ENCODE peak calls at places on chromosomes 4 and X, in six cellular contexts. T is nucleus accumbens, A is activated gamma-delta T cell treated with Interleukin-2 at 50 U/mL for 16 hours, F is SHP77, R is memory B cell, N is cardiac muscle cell. M is an unnamed sample.

GRCh38 chr4:22764183-22764582 is 71.4 kb downstream of the GBA3 start:
- DNase-seq in T (no peak), R (no peak), N (no peak), A (no peak), F (no peak), M (no peak)

GRCh38 chrX:100743009-100743615 is 11.2 kb upstream of the SYTL4 start:
- DNase-seq in A (no peak), R (no peak), F (no peak), N (no peak), T (no peak), M (no peak)

GRCh38 chr4:83074086-83074704 is 39.2 kb downstream of the COPS4 start:
- DNase-seq in N (peak; percentile 50), R (peak; percentile 39), F (peak; percentile 45), T (no peak), A (peak; percentile 58), M (no peak)

GRCh38 chr4:18167831-18168230 is 146.3 kb upstream of the LCORL start:
- DNase-seq in F (no peak), N (no peak), R (no peak), A (no peak), T (no peak), M (no peak)

GRCh38 chrX:10492250-10492649 is 128.1 kb downstream of the MID1 start:
- DNase-seq in R (no peak), T (no peak), A (no peak), N (peak; percentile 43), F (no peak), M (no peak)

GRCh38 chr4:6916587-6917444 is 7.2 kb downstream of the TBC1D14 start:
- DNase-seq in R (no peak), T (no peak), A (peak; percentile 52), N (no peak), F (no peak), M (peak; percentile 50)

GRCh38 chr4:101239685-101240084 is 107.6 kb downstream of the PPP3CA start:
- DNase-seq in A (no peak), R (no peak), F (no peak), T (no peak), N (no peak), M (no peak)

GRCh38 chr4:114558446-114559020 is 40.1 kb upstream of the UGT8 start:
- DNase-seq in F (no peak), R (no peak), A (no peak), N (no peak), T (no peak), M (no peak)

GRCh38 chr4:81666491-81666890 is 194.8 kb upstream of the RASGEF1B start:
- DNase-seq in F (no peak), R (no peak), A (no peak), T (no peak), N (no peak), M (no peak)

GRCh38 chrX:33128048-33128805 is 83.1 kb downstream of the DMD start:
- DNase-seq in T (no peak), F (no peak), N (peak; percentile 19), A (no peak), R (no peak), M (peak; percentile 0)

GRCh38 chrX:136781180-136781797 is 557 bp upstream of the ARHGEF6 start:
- DNase-seq in R (no peak), T (no peak), F (no peak), N (no peak), A (no peak), M (no peak)

GRCh38 chrX:31071262-31071661 is 579 bp downstream of the FTHL17 start:
- DNase-seq in R (no peak), A (no peak), T (no peak), N (no peak), F (no peak), M (no peak)

GRCh38 chrX:98448524-98448923 is 1564.8 kb downstream of the RPA4 start:
- DNase-seq in N (no peak), R (no peak), T (no peak), A (no peak), F (no peak), M (no peak)

GRCh38 chrX:22462959-22463358 is 190.2 kb downstream of the CBLL2 start:
- DNase-seq in N (no peak), R (no peak), A (no peak), T (no peak), F (no peak), M (no peak)

GRCh38 chr4:124085561-124086180 is 626.9 kb downstream of the ANKRD50 start:
- DNase-seq in N (no peak), T (no peak), R (no peak), F (no peak), A (no peak), M (no peak)

GRCh38 chr4:52665592-52665991 is 6.5 kb upstream of the USP46 start:
- DNase-seq in R (no peak), N (no peak), T (no peak), F (no peak), A (no peak), M (no peak)

GRCh38 chr4:5827108-5828004 is 65.5 kb downstream of the CRMP1 start:
- DNase-seq in A (no peak), F (no peak), R (no peak), T (no peak), N (no peak), M (no peak)

GRCh38 chr4:139599594-139600374 is 43.8 kb upstream of the SETD7 start:
- DNase-seq in A (no peak), N (no peak), T (no peak), F (peak; percentile 8), R (no peak), M (no peak)

GRCh38 chrX:96372313-96373046 is 312.2 kb upstream of the DIAPH2 start:
- DNase-seq in F (peak; percentile 8), A (no peak), N (peak; percentile 70), R (no peak), T (no peak), M (no peak)

GRCh38 chr4:88630756-88631155 is 38.5 kb downstream of the HERC3 start:
- DNase-seq in F (no peak), T (no peak), R (no peak), A (no peak), N (no peak), M (no peak)

M was measured in caudate nucleus.